ENCODE peak calls at places on chromosomes 7 and 10, in five cellular contexts. Z is Jurkat, Clone E6-1; C is activated CD4-positive, alpha-beta T cell treated with anti-CD3 and anti-CD28 coated beads, Interleukin-2, amount 10 ng/mL, durations not matched to agents 7 days and 5 days; E is fibroblast of the aortic adventitia; A is stimulated activated CD8-positive, alpha-beta memory T cell treated with anti-CD3 and anti-CD28 coated beads, Interleukin-2, amount 100 ng/mL, for 1 hour. S is an unnamed sample.

GRCh38 chr10:127977368-127978009 is 70.6 kb downstream of the PTPRE start:
- DNase-seq in Z (no peak), C (no peak), E (peak; percentile 44), A (no peak), S (no peak)

GRCh38 chr10:117892681-117893220 is 154.0 kb downstream of the RAB11FIP2 start:
- DNase-seq in Z (peak; percentile 62), C (no peak), E (no peak), A (no peak), S (no peak)

GRCh38 chr10:122206471-122207065 is 64.5 kb upstream of the BTBD16 start:
- DNase-seq in Z (no peak), C (no peak), E (peak; percentile 10), A (no peak), S (no peak)

GRCh38 chr7:44277391-44277790 is 48.0 kb downstream of the CAMK2B start:
- DNase-seq in Z (no peak), C (no peak), E (no peak), A (no peak), S (no peak)

GRCh38 chr10:105189464-105189800 is 548.3 kb downstream of the SORCS3 start:
- DNase-seq in Z (no peak), C (no peak), E (peak; percentile 12), A (no peak), S (no peak)

GRCh38 chr10:84075226-84076046 is 63.9 kb upstream of the GHITM start:
- DNase-seq in Z (no peak), C (no peak), E (no peak), A (no peak), S (no peak)

GRCh38 chr7:38669965-38670520 is 38.9 kb upstream of the AMPH start:
- DNase-seq in Z (no peak), C (no peak), E (no peak), A (no peak), S (no peak)

GRCh38 chr10:104303594-104304178 is 34.6 kb downstream of the ITPRIP start:
- DNase-seq in Z (no peak), C (no peak), E (no peak), A (no peak), S (no peak)

GRCh38 chr7:25478925-25479324 is 250.6 kb upstream of the NPVF start:
- DNase-seq in Z (no peak), C (no peak), E (no peak), A (no peak), S (no peak)

GRCh38 chr7:105448181-105448580 is 59.5 kb upstream of the SRPK2 start:
- DNase-seq in Z (no peak), C (no peak), E (no peak), A (no peak), S (no peak)

GRCh38 chr7:36158321-36158605 is 5.2 kb downstream of the EEPD1 start:
- DNase-seq in Z (no peak), C (no peak), E (no peak), A (no peak), S (no peak)

GRCh38 chr10:83603708-83604107 is 535.6 kb upstream of the GHITM start:
- DNase-seq in Z (peak; percentile 63), C (no peak), E (peak; percentile 0), A (no peak), S (no peak)

GRCh38 chr7:73966941-73967831 is 60.8 kb upstream of the ELN start:
- DNase-seq in Z (no peak), C (no peak), E (no peak), A (no peak), S (no peak)

GRCh38 chr10:126017961-126018560 is 121.7 kb downstream of the FANK1 start:
- DNase-seq in Z (no peak), C (no peak), E (peak; percentile 83), A (no peak), S (no peak)

GRCh38 chr10:18085855-18086254 is 54.4 kb upstream of the CACNB2 start:
- DNase-seq in Z (no peak), C (no peak), E (no peak), A (no peak), S (no peak)

S was measured in SK-N-DZ.